ENCODE peak calls at places on chromosomes 12 and 14, in seven cellular contexts. I is K562, F is astrocyte, B is hepatocyte, G is astrocyte of the spinal cord, N is GM06990, P is lower leg skin. X is an unnamed sample.

GRCh38 chr12:76101739-76102385 is 17.4 kb upstream of the NAP1L1 start:
- DNase-seq in G (no peak), F (no peak), B (no peak), N (no peak), P (no peak), I (no peak), X (no peak)

GRCh38 chr14:21279783-21280182 is at the start of gene RPGRIP1:
- DNase-seq in P (no peak), F (no peak), G (no peak), I (no peak), B (no peak), N (no peak), X (no peak)

GRCh38 chr12:105057174-105057573 is 27.1 kb downstream of the ALDH1L2 start:
- DNase-seq in F (peak), N (peak), I (no peak), G (no peak), B (no peak), P (no peak), X (no peak)

GRCh38 chr12:49882248-49882850 is 21.4 kb downstream of the FAIM2 start:
- DNase-seq in N (no peak), B (no peak), I (no peak), P (no peak), F (no peak), G (no peak), X (no peak)

GRCh38 chr14:68544150-68544892 is 248.5 kb downstream of the ZFP36L1 start:
- DNase-seq in I (no peak), N (no peak), P (peak), B (no peak), G (peak), F (peak), X (no peak)

GRCh38 chr12:54411398-54412241 is 7.4 kb downstream of the ITGA5 start:
- DNase-seq in N (no peak), P (peak), G (peak), B (peak), F (peak), I (peak), X (no peak)

GRCh38 chr12:53201170-53201541 is 5.9 kb downstream of the ITGB7 start:
- DNase-seq in F (peak), I (peak), P (no peak), B (no peak), G (peak), N (no peak), X (no peak)

GRCh38 chr12:45615268-45615667 is 114.2 kb upstream of the ARID2 start:
- DNase-seq in I (no peak), G (peak), N (no peak), B (peak), F (peak), P (no peak), X (no peak)

GRCh38 chr12:31756977-31757420 is 28.2 kb upstream of the AMN1 start:
- DNase-seq in I (peak), P (no peak), N (no peak), B (peak), G (no peak), F (peak), X (no peak)

GRCh38 chr12:65998536-65999530 is 131.7 kb downstream of the LLPH start:
- DNase-seq in N (no peak), P (no peak), B (no peak), G (no peak), I (no peak), F (peak), X (no peak)

GRCh38 chr14:59454131-59454530 is 11.0 kb downstream of the GPR135 start:
- DNase-seq in B (no peak), N (no peak), P (no peak), G (peak), F (peak), I (no peak), X (no peak)

GRCh38 chr12:88638956-88639355 is 58.7 kb upstream of the KITLG start:
- DNase-seq in G (peak), B (no peak), F (no peak), N (no peak), P (no peak), I (no peak), X (no peak)

GRCh38 chr12:22821985-22822384 is 197.0 kb downstream of the ETNK1 start:
- DNase-seq in F (peak), N (no peak), P (no peak), G (peak), B (no peak), I (no peak), X (no peak)

GRCh38 chr14:104925941-104926609 is 1.4 kb downstream of the PLD4 start:
- DNase-seq in B (no peak), F (no peak), I (no peak), P (no peak), G (no peak), N (no peak), X (no peak)

GRCh38 chr12:76549131-76549530 is 10.4 kb downstream of the OSBPL8 start:
- DNase-seq in N (no peak), G (peak), I (no peak), P (no peak), F (peak), B (no peak), X (no peak)

GRCh38 chr12:116525418-116526001 is 33.7 kb upstream of the MAP1LC3B2 start:
- DNase-seq in G (peak), N (no peak), P (peak), B (peak), F (peak), I (no peak), X (peak)

GRCh38 chr12:66571361-66571760 is 107.5 kb downstream of the GRIP1 start:
- DNase-seq in I (no peak), B (no peak), G (no peak), N (no peak), P (no peak), F (no peak), X (no peak)

GRCh38 chr14:105203057-105203494 is 22.0 kb upstream of the NUDT14 start:
- DNase-seq in G (peak), B (peak), N (peak), F (peak), P (peak), I (peak), X (no peak)

GRCh38 chr14:35866595-35867279 is 40.6 kb downstream of the BRMS1L start:
- DNase-seq in F (no peak), B (no peak), N (no peak), P (no peak), I (no peak), G (no peak), X (no peak)

GRCh38 chr12:77685112-77685511 is 145.6 kb upstream of the NAV3 start:
- DNase-seq in N (peak), P (peak), I (no peak), G (peak), F (peak), B (peak), X (peak)

GRCh38 chr12:104723895-104724294 is 234.2 kb downstream of the SLC41A2 start:
- DNase-seq in G (no peak), F (no peak), P (no peak), B (no peak), N (no peak), I (no peak), X (no peak)

GRCh38 chr12:25884920-25885234 is 73.6 kb upstream of the RASSF8 start:
- DNase-seq in I (no peak), B (no peak), N (no peak), F (no peak), G (no peak), P (no peak), X (no peak)

GRCh38 chr14:30191639-30192279 is 264.1 kb upstream of the PRKD1 start:
- DNase-seq in P (no peak), I (no peak), N (no peak), G (no peak), B (no peak), F (no peak), X (no peak)

GRCh38 chr14:30180219-30180618 is 252.6 kb upstream of the PRKD1 start:
- DNase-seq in F (peak), I (no peak), P (no peak), N (no peak), B (no peak), G (peak), X (no peak)

DNA sequence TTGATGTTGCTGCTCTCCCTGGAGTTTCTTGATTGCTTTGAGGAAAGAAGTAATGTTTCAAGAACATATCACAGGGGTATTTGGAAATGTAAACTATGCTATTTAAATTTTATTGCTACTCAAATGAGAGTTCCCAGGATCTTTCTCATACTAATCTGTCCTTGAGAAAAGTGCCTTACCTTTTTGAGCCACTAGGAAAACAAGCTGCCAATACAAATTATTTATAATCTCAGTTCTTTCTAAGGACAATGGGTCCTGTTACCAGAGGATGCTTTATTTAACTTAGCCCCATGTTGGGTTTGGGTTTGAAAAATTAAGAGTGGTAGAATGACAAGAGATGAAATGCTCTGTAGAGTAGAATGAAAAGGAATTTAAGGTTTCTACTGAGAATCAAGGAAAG is 258.2 kb upstream of the PRKD1 start:
- DNase-seq in I (no peak), F (no peak), N (no peak), B (no peak), P (no peak), G (no peak), X (no peak)
- TF ChIP-seq CTCF in I (no peak), F (no peak), N (no peak), B (no peak), P (no peak), G (peak), X (no peak)

GRCh38 chr12:131101703-131102492 is 148.2 kb downstream of the ADGRD1 start:
- DNase-seq in G (no peak), N (peak), I (no peak), B (no peak), F (no peak), P (no peak), X (no peak)
- H3K4me3 ChIP-seq in G (no peak), N (no peak), I (no peak), B (no peak), F (no peak), P (no peak), X (no peak)

GRCh38 chr14:33364536-33364935 is 425.9 kb downstream of the NPAS3 start:
- DNase-seq in G (no peak), N (no peak), P (no peak), F (no peak), B (no peak), I (peak), X (no peak)
- TF ChIP-seq CTCF in G (no peak), N (no peak), P (no peak), F (no peak), B (no peak), I (no peak), X (no peak)

GRCh38 chr12:72271401-72271740 is 799 bp upstream of the TRHDE start:
- DNase-seq in N (peak), I (peak), P (no peak), F (no peak), G (peak), B (no peak), X (no peak)
- H3K4me3 ChIP-seq in N (no peak), I (no peak), P (peak), F (peak), G (peak), B (peak), X (no peak)

DNA sequence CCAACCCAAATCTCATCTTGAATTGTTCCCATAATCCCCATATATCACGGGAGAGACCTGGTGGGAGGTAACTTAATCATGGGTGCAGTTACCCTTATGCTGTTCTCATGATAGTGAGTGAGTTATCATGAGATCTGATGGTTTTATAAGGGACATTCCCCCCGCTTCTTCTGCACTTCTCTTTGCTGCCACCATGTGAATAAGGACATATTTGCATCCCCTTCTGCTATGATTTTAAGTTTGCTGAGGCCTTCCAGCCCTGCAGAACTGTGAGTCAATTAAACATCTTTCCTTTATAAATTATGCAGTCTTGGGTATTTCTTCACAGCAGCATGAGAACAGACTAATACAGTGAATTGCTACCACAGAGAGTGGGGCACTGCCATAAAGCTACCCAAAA is 179.1 kb downstream of the LRIG3 start:
- DNase-seq in P (no peak), N (no peak), I (no peak), B (no peak), G (no peak), F (no peak), X (no peak)
- TF ChIP-seq CTCF in P (no peak), N (peak), I (no peak), B (no peak), G (no peak), F (no peak), X (peak)

X was measured in LNCaP clone FGC.